ENCODE peak calls at places on chromosomes 5 and 9, in four cellular contexts. W, Z, O and K are unnamed samples.

GRCh38 chr5:172443441-172444109 is 10.8 kb downstream of the SH3PXD2B start:
- DNase-seq in W (peak), Z (peak), O (no peak), K (peak)

GRCh38 chr9:133147412-133148271 is 16.1 kb downstream of the GBGT1 start:
- DNase-seq in W (peak), Z (peak), O (peak), K (peak)

GRCh38 chr9:69999331-69999730 is 44.3 kb upstream of the MAMDC2 start:
- DNase-seq in W (no peak), Z (no peak), O (no peak), K (no peak)

GRCh38 chr5:132466453-132467291 is 23.9 kb downstream of the IRF1 start:
- DNase-seq in W (no peak), Z (peak), O (no peak), K (no peak)

GRCh38 chr5:1143670-1143951 is 31.7 kb upstream of the SLC12A7 start:
- DNase-seq in W (no peak), Z (no peak), O (no peak), K (no peak)

GRCh38 chr9:128392302-128393152 is 21.4 kb downstream of the URM1 start:
- DNase-seq in W (no peak), Z (no peak), O (no peak), K (no peak)

GRCh38 chr5:41883940-41884339 is 13.7 kb upstream of the OXCT1 start:
- DNase-seq in W (no peak), Z (no peak), O (no peak), K (no peak)

GRCh38 chr9:123637596-123637939 is 281.6 kb downstream of the CRB2 start:
- DNase-seq in W (no peak), Z (no peak), O (no peak), K (no peak)

GRCh38 chr9:76542360-76542759 is 83.4 kb downstream of the GCNT1 start:
- DNase-seq in W (no peak), Z (no peak), O (no peak), K (no peak)

GRCh38 chr9:101601904-101602765 is 7.4 kb upstream of the PPP3R2 start:
- DNase-seq in W (peak), Z (peak), O (no peak), K (peak)

GRCh38 chr9:34326690-34327089 is 2.4 kb downstream of the KIF24 start:
- DNase-seq in W (no peak), Z (no peak), O (no peak), K (no peak)

GRCh38 chr5:127430627-127431026 is 86.8 kb upstream of the PRRC1 start:
- DNase-seq in W (no peak), Z (no peak), O (no peak), K (no peak)

GRCh38 chr9:98430535-98430934 is 175.1 kb upstream of the TBC1D2 start:
- DNase-seq in W (no peak), Z (no peak), O (no peak), K (no peak)

GRCh38 chr5:149427374-149427773 is 48.3 kb upstream of the IL17B start:
- DNase-seq in W (no peak), Z (no peak), O (no peak), K (no peak)

GRCh38 chr5:149432377-149432776 is 53.3 kb upstream of the IL17B start:
- DNase-seq in W (no peak), Z (no peak), O (no peak), K (no peak)

GRCh38 chr5:149428032-149428431 is 48.9 kb upstream of the IL17B start:
- DNase-seq in W (no peak), Z (no peak), O (no peak), K (no peak)

GRCh38 chr5:149432861-149433462 is 53.9 kb upstream of the IL17B start:
- DNase-seq in W (no peak), Z (no peak), O (no peak), K (no peak)

DNA sequence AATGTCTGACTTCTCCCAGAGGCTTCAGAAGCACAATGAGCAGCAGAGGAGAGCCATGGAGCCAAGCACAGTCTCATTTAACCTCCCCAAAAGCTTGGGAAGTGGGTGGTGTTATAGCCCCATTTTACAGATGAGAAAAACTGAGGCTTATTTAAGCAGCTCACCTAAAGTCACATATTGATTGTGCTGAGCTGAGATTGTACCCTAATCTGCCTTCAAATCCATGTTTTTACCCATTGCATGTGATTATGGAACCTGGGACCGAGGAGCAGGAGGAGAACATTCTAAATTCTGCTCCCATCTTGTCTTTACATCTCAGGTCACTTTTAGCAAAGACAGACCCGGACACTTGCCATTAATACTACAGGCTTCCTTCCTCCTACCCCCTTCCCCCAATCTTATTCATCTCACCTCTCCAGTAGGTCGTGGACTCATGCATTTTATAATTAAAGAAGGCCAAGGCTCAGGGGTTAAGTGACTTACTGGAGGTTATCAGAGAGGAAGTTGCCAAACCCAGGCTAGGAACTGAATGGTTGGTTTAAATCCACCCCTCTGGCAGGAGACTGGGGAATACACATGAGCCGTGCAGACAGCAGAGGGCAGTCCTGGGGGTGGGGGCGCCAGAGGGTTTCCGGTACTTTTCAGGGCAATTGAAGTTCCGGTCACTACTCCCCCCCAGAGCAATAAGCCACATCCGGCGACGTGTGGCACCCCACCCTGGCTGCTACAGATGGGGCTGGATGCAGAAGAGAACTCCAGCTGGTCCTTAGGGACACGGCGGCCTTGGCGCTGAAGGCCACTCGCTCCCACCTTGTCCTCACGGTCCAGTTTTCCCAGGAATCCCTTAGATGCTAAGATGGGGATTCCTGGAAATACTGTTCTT is 51.0 kb upstream of the IL17B start:
- DNase-seq in W (peak), Z (no peak), O (no peak), K (no peak)
- TF ChIP-seq CTCF in W (peak), Z (peak), O (peak), K (peak)

GRCh38 chr9:2116073-2116472 is 100.9 kb downstream of the SMARCA2 start:
- DNase-seq in W (no peak), Z (peak), O (no peak), K (peak)
- TF ChIP-seq CTCF in W (peak), Z (peak), O (peak), K (peak)

GRCh38 chr9:92931606-92932005 is 15.7 kb upstream of the FGD3 start:
- DNase-seq in W (no peak), Z (no peak), O (peak), K (no peak)
- TF ChIP-seq CTCF in W (no peak), Z (no peak), O (no peak), K (no peak)

DNA sequence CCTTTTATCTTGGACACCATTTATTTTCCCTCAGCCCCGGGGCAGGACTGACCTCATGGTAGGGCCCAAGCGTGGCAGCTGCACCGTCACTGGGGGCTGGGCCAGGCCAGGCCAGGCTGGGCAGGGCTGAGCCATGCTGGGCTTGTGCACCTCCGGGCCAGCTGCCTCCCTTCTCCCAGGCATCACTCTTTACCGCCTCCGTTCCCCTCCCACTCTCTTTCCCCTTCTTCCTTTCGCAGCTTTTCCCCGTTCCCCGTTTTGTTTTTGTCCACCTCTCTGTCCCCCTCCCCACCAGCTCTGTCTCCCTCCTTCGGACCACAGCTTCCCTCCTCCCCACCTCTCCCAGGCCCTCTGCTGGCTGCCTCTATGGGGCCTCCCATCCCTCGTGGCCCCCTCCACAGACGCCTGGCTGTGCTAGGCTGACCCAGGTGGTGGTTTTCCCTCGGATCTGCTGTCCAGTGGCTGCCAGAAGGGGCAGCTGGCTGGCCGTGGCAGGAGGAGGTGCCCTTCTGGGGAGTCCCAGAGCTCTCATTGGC is 17.9 kb downstream of the FGF18 start:
- DNase-seq in W (no peak), Z (no peak), O (no peak), K (no peak)
- TF ChIP-seq CTCF in W (no peak), Z (no peak), O (no peak), K (no peak)

GRCh38 chr5:159047081-159047480 is 52.6 kb downstream of the EBF1 start:
- DNase-seq in W (no peak), Z (no peak), O (no peak), K (no peak)

GRCh38 chr5:159050408-159051091 is 49.2 kb downstream of the EBF1 start:
- DNase-seq in W (peak), Z (no peak), O (no peak), K (no peak)

GRCh38 chr5:159049844-159050318 is 49.8 kb downstream of the EBF1 start:
- DNase-seq in W (peak), Z (peak), O (no peak), K (no peak)

GRCh38 chr5:159045165-159045811 is 54.4 kb downstream of the EBF1 start:
- DNase-seq in W (no peak), Z (no peak), O (no peak), K (no peak)

GRCh38 chr5:159048298-159048697 is 51.4 kb downstream of the EBF1 start:
- DNase-seq in W (no peak), Z (no peak), O (no peak), K (no peak)
- TF ChIP-seq CTCF in W (no peak), Z (no peak), O (no peak), K (no peak)

DNA sequence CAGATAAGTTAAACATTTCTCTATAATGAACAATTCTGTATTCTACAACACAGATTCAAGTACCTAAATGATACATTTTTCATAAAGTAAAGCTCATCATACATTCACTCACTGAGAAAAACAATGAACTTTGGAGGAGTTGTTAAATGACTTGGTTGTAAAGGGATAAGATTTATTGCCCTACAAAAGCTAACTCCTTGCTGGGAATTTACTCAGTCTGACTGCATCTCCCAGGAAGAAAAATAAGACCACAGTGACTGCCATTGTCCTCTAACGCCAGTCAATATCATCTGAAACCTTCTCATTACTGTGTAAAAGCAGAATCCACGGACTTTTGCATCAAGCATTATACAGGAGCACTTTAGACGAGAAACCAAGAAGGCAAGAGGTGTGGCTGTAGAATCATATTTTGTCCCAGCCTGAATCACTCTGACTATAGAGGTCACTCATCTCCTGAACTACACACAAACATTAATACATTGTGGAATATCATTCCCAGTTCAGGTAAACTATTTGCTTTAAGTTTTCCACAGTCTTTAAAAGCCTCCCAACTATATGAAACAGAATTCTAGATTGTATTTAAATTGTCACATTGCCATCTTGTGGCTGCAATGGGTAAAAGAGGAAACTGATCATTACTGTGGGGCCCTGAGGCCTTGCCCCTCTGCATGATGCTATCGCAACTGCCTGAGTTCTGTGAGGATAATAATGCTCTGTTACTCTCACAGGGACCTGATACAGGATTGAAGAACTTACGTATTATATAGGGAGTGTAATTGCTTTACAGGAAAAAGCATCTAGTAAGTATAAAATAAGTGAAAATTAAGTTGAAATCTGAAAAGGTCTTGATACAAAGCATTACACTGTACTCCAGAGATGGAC is 142.9 kb downstream of the SLCO4C1 start:
- DNase-seq in W (no peak), Z (peak), O (no peak), K (no peak)
- TF ChIP-seq CTCF in W (peak), Z (peak), O (peak), K (peak)

GRCh38 chr9:14313951-14314423 is at the start of gene NFIB:
- DNase-seq in W (peak), Z (no peak), O (no peak), K (no peak)

GRCh38 chr9:14316574-14317304 is 2.8 kb upstream of the NFIB start:
- DNase-seq in W (no peak), Z (no peak), O (no peak), K (no peak)

GRCh38 chr9:14315754-14316573 is 2.0 kb upstream of the NFIB start:
- DNase-seq in W (no peak), Z (peak), O (no peak), K (no peak)

GRCh38 chr9:14314424-14314928 is 535 bp upstream of the NFIB start:
- DNase-seq in W (peak), Z (peak), O (no peak), K (peak)

DNA sequence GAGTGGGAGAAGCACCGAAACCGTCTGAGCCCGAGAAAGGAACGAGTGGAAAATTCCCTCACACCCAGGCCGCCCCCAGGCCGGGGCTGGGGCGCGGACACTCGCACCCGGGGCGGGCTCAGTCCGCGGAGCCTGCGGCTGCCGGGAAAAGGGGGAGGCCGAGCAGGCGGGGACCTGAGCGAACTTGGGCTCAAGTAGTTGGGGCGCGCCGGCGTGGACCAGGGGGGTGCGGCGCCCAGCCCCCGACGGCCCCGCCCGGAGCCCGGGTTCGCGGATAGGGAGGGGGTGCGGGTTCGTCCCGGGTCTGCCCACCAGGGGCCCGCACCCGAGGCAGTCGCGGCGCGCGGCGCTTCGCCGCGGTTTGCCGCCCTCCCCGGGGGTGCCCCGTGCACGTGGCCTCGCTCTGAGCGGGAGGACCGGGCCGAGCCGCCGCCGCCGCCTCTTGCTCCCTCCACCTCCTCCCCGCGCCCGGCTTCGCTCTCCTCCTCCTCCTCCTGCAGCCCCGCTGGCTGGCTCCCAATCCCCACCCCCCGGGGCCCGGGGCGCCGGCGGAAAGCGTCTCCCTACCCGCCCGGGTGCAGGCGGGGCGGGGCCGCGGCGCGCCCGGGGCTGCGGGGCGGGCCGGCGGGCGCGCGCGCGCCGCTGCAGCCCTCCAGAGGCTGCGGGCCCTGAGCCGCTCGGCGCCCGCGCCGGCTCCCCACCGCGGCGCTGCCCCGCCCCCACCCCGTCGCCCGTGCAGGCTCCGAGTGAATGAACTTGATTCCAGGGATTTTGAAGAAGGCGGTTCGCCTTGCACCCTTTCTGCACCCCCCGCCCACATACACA is 1.2 kb upstream of the NFIB start:
- DNase-seq in W (peak), Z (peak), O (peak), K (no peak)
- TF ChIP-seq CTCF in W (no peak), Z (no peak), O (no peak), K (no peak)

DNA sequence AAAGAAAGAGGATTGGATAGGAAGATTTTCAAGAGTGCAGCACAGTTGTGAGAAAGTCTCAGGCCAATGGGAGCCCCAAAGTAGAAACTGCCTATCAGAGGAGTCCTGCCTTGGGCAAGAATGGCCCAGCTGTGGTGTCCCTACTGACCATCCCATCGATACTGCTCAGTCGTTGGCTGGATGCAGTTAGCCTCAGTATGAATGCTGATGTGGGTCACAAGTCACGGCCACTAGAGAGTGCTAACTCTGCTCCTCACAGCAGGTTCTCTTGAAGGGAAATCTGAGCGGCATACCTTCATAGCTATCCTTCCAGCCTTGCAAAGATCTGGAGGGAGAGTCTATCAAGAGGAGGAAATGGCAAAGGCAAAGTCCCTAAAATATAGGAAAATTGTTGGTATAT is 11.6 kb upstream of the CETN3 start:
- DNase-seq in W (no peak), Z (peak), O (no peak), K (no peak)
- TF ChIP-seq CTCF in W (no peak), Z (peak), O (peak), K (peak)

GRCh38 chr5:35229076-35230042 is 928 bp downstream of the PRLR start:
- DNase-seq in W (no peak), Z (no peak), O (no peak), K (no peak)
- TF ChIP-seq CTCF in W (no peak), Z (no peak), O (no peak), K (no peak)

DNA sequence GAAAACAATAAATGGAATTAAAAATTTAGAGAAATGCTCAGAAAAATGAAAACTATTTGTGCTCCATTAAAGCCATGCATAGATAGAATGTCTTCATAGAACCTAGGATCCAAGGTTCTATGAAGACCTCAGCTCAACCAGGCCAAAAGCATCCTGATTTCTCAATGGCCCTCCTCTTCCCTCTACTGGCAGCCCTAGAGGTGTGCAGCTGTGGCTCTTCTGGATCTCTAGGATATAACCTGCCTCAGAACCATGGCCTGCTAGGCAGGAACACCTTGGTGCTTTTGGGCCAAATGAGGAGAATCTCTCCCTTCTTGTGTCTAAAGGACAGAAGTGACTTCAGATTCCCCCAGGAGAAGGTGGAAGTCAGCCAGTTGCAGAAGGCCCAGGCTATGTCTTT is 15.1 kb downstream of the IFNA1 start:
- DNase-seq in W (no peak), Z (no peak), O (no peak), K (peak)
- TF ChIP-seq CTCF in W (peak), Z (peak), O (peak), K (peak)